ENCODE peak calls at places on chromosomes 7 and 10, in ten cellular contexts. D, N, E, J, I, F, L, S, V and H are unnamed samples.

GRCh38 chr7:29771081-29771832 is 35.1 kb upstream of the WIPF3 start:
- DNase-seq in V (no peak), N (no peak), D (no peak), J (no peak), I (no peak), F (no peak), L (no peak), E (no peak), S (no peak), H (no peak)

GRCh38 chr7:132815696-132816334 is 239.5 kb upstream of the PLXNA4 start:
- DNase-seq in N (no peak), J (no peak), S (no peak), D (no peak), E (no peak), I (no peak), F (no peak), L (no peak), V (peak), H (no peak)

GRCh38 chr7:140593583-140593982 is 47.0 kb downstream of the DENND2A start:
- DNase-seq in V (no peak), F (no peak), E (no peak), I (no peak), L (no peak), N (no peak), J (no peak), S (no peak), D (no peak), H (no peak)

GRCh38 chr7:122677149-122677548 is 21.8 kb downstream of the RNF133 start:
- DNase-seq in F (no peak), V (no peak), S (no peak), I (no peak), D (no peak), E (no peak), J (no peak), L (no peak), N (no peak), H (no peak)

GRCh38 chr7:43768201-43768893 is 9.9 kb downstream of the BLVRA start:
- DNase-seq in E (no peak), J (no peak), N (no peak), L (no peak), S (no peak), F (no peak), I (no peak), V (no peak), D (no peak), H (no peak)

GRCh38 chr7:111650456-111650999 is 88.2 kb upstream of the IMMP2L start:
- DNase-seq in D (no peak), E (peak), L (peak), I (peak), F (no peak), V (no peak), N (no peak), S (no peak), J (peak), H (no peak)

GRCh38 chr10:97612386-97612785 is 20.9 kb downstream of the MORN4 start:
- DNase-seq in J (no peak), N (no peak), F (no peak), I (peak), E (peak), D (peak), L (peak), S (no peak), V (no peak), H (no peak)

GRCh38 chr10:33412261-33413092 is 78.0 kb upstream of the NRP1 start:
- DNase-seq in L (peak), J (peak), N (no peak), E (peak), I (peak), V (peak), D (no peak), S (no peak), F (peak), H (no peak)

GRCh38 chr7:36348256-36348655 is 41.4 kb upstream of the ANLN start:
- DNase-seq in V (no peak), D (no peak), F (no peak), S (no peak), J (peak), E (no peak), N (no peak), I (peak), L (peak), H (no peak)

GRCh38 chr10:13390604-13391522 is 42.8 kb upstream of the SEPHS1 start:
- DNase-seq in V (no peak), L (no peak), J (no peak), N (peak), I (no peak), S (no peak), E (no peak), D (peak), F (peak), H (no peak)

GRCh38 chr7:81460646-81461045 is 309.2 kb downstream of the HGF start:
- DNase-seq in F (no peak), S (no peak), J (no peak), D (no peak), L (no peak), I (no peak), V (no peak), N (no peak), E (no peak), H (no peak)

GRCh38 chr7:134669845-134670373 is 23.3 kb downstream of the BPGM start:
- DNase-seq in L (peak), S (no peak), V (peak), J (peak), F (peak), I (peak), D (no peak), N (peak), E (peak), H (peak)

GRCh38 chr7:138665249-138665648 is 35.9 kb downstream of the SVOPL start:
- DNase-seq in N (no peak), I (no peak), V (no peak), F (no peak), L (no peak), J (no peak), D (no peak), E (no peak), S (no peak), H (no peak)

GRCh38 chr10:80530251-80530650 is 7.5 kb upstream of the SH2D4B start:
- DNase-seq in F (no peak), L (peak), N (no peak), J (no peak), S (no peak), V (no peak), I (peak), D (peak), E (peak), H (no peak)
- TF ChIP-seq CTCF in F (no peak), L (peak), N (no peak), J (peak), S (no peak), V (peak), I (peak), D (peak), E (no peak), H (no peak)

GRCh38 chr10:46031648-46032532 is 1.5 kb upstream of the NCOA4 start:
- DNase-seq in S (no peak), F (no peak), D (no peak), J (no peak), V (no peak), E (no peak), I (no peak), N (no peak), L (no peak), H (no peak)

GRCh38 chr10:46040004-46040403 is 6.1 kb downstream of the MSMB start:
- DNase-seq in J (no peak), D (no peak), N (no peak), S (no peak), E (no peak), L (no peak), V (no peak), F (no peak), I (no peak), H (no peak)

GRCh38 chr10:46037107-46037900 is 6.9 kb upstream of the NCOA4 start:
- DNase-seq in J (no peak), D (no peak), E (no peak), V (no peak), F (no peak), S (no peak), I (no peak), N (no peak), L (no peak), H (no peak)

GRCh38 chr10:46033602-46034011 is 3.2 kb upstream of the NCOA4 start:
- DNase-seq in J (peak), E (peak), D (no peak), N (peak), S (no peak), F (no peak), L (peak), I (peak), V (peak), H (no peak)

GRCh38 chr10:46035923-46036849 is 5.8 kb upstream of the NCOA4 start:
- DNase-seq in V (no peak), L (no peak), I (no peak), D (no peak), S (no peak), N (no peak), F (no peak), E (no peak), J (no peak), H (no peak)
- TF ChIP-seq CTCF in V (no peak), L (peak), I (peak), D (no peak), S (no peak), N (no peak), F (no peak), E (no peak), J (no peak), H (no peak)

GRCh38 chr7:130040576-130040975 is 10.6 kb downstream of the ZC3HC1 start:
- DNase-seq in S (no peak), I (no peak), J (no peak), V (no peak), L (no peak), F (no peak), D (no peak), N (no peak), E (no peak), H (no peak)

GRCh38 chr7:130032698-130033097 is 18.5 kb downstream of the ZC3HC1 start:
- DNase-seq in F (no peak), L (no peak), N (no peak), D (no peak), J (no peak), V (no peak), E (no peak), I (no peak), S (no peak), H (no peak)

DNA sequence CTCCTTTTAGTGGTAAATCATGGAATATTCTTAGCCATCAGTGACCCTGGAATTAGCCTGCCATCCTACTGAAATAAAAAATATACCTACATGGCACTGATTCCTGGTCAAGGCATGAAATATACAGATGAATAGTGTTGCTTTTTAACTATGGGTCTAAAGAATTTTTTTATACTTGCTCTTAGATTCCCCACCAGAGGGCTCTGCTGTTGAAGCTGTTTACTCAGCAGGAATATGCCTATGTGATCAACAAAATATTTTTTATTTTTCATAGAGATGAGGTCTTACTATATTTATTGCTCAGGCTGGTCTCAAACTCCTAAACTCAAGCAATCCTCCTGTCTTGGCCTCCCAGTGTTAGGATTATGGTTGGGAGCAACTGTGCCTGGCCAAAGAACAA is 13.5 kb downstream of the ZC3HC1 start:
- DNase-seq in L (no peak), S (no peak), I (peak), J (no peak), D (no peak), N (no peak), V (no peak), F (no peak), E (no peak), H (no peak)
- TF ChIP-seq CTCF in L (peak), S (no peak), I (peak), J (peak), D (no peak), N (no peak), V (peak), F (no peak), E (peak), H (no peak)

DNA sequence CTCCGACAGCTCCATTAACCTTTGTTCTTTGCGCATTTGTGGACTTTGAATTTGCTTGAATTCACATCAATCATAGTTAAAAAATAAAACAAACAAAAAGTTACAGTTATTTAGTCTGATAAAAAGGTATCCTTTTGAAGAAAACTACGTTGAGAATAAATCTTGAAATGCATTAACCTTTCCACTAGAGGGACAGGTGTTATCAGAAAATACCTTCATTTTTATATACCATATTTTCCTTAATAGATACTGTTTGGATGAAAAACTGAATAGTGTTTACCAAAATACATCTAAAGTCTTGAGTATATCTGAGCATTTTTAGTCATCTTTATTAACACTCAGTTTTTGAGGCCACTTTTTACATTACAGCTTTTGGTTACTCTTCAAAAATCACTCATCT is 371.9 kb downstream of the ZWINT start:
- DNase-seq in V (no peak), L (no peak), E (no peak), I (no peak), D (no peak), F (no peak), J (no peak), N (no peak), S (no peak), H (no peak)
- TF ChIP-seq CTCF in V (peak), L (no peak), E (peak), I (peak), D (no peak), F (no peak), J (no peak), N (peak), S (no peak), H (no peak)

DNA sequence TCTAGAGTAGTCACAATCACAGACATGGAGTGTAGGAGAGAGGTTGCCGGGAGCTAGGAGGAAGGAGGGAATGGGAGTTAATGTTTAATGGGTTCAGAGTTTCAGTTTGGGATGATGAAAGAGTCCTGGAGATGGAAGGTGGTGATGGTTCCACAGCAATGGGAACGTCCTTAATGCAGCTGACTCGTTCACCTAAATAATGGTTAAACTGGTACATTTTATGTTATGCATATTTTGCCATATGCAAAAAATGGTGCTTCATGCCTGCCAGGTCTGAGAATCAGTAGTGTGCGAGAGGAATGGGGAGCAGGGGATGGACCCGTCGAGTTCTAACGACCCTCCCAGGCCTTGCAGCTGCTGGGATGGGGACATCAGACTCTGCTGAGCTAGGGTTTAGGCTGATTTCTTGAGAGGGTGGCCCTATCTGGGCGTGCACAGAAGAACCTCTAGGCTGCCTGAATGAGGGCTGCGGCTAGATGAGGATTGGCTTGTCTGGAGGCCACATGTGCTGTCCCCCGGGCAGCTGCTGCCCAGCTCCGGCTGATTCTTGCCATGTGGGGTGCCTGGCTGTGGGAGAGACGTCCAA is 115.8 kb downstream of the GRK5 start:
- DNase-seq in E (no peak), S (no peak), F (no peak), L (no peak), V (no peak), N (no peak), I (no peak), J (no peak), D (no peak), H (no peak)
- TF ChIP-seq CTCF in E (no peak), S (no peak), F (no peak), L (no peak), V (no peak), N (no peak), I (no peak), J (no peak), D (no peak), H (no peak)